ENCODE peak calls at places on chromosome 21, in nine cellular contexts. L, A, H, U, Z, P, B, J and T are unnamed samples.

GRCh38 chr21:39125752-39126485 is 57.3 kb downstream of the PSMG1 start:
- DNase-seq in L (no peak), A (peak), H (no peak), U (peak), Z (no peak), P (peak), B (peak), J (peak), T (peak)

GRCh38 chr21:37896788-37897187 is 19.5 kb downstream of the KCNJ6 start:
- DNase-seq in L (no peak), A (no peak), H (no peak), U (no peak), Z (no peak), P (no peak), B (no peak), J (no peak), T (no peak)

GRCh38 chr21:46161800-46162592 is 6.6 kb upstream of the FTCD start:
- DNase-seq in L (peak), A (no peak), H (no peak), U (peak), Z (no peak), P (no peak), B (no peak), J (no peak), T (no peak)

GRCh38 chr21:38487906-38488639 is 10.2 kb downstream of the ERG start:
- DNase-seq in L (no peak), A (no peak), H (no peak), U (peak), Z (no peak), P (no peak), B (no peak), J (no peak), T (no peak)

GRCh38 chr21:22019766-22020165 is 1021.6 kb downstream of the NCAM2 start:
- DNase-seq in L (no peak), A (no peak), H (no peak), U (no peak), Z (no peak), P (no peak), B (peak), J (no peak), T (no peak)

GRCh38 chr21:37767984-37768383 is 148.3 kb downstream of the KCNJ6 start:
- DNase-seq in L (no peak), A (no peak), H (no peak), U (no peak), Z (no peak), P (no peak), B (no peak), J (peak), T (no peak)

GRCh38 chr21:37855568-37856391 is 60.5 kb downstream of the KCNJ6 start:
- DNase-seq in L (no peak), A (no peak), H (no peak), U (no peak), Z (no peak), P (no peak), B (peak), J (no peak), T (no peak)

GRCh38 chr21:34942911-34943310 is 106.2 kb downstream of the RUNX1 start:
- DNase-seq in L (no peak), A (no peak), H (no peak), U (no peak), Z (no peak), P (no peak), B (no peak), J (no peak), T (no peak)

GRCh38 chr21:42737969-42738590 is 84.7 kb downstream of the PDE9A start:
- DNase-seq in L (peak), A (peak), H (peak), U (peak), Z (no peak), P (no peak), B (peak), J (no peak), T (peak)

GRCh38 chr21:38229260-38229877 is 27.4 kb upstream of the KCNJ15 start:
- DNase-seq in L (no peak), A (no peak), H (no peak), U (peak), Z (no peak), P (no peak), B (peak), J (peak), T (no peak)

GRCh38 chr21:21907271-21907670 is 909.1 kb downstream of the NCAM2 start:
- DNase-seq in L (no peak), A (no peak), H (no peak), U (no peak), Z (no peak), P (no peak), B (no peak), J (no peak), T (no peak)

GRCh38 chr21:22691643-22692042 is 1693.4 kb downstream of the NCAM2 start:
- DNase-seq in L (no peak), A (no peak), H (no peak), U (no peak), Z (no peak), P (no peak), B (no peak), J (no peak), T (no peak)

DNA sequence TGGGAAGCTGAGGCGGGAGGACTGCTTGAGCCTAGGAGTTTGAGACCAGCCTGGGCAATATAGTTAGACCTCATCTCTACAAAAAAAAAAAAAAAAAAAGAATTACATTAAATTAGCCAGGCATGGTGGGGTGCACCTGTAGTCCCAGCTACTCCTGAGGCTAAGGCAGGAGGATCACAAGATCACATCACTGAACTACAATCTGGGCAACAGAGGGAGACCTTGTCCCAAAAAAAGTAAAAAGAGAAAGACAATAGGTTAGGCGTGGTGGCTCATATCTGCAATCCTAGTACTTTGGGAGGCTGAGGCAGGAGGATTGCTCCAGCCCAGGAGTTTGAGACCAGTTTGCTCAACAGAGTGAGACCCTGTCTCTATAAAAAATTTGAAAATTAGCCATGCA is 130.3 kb downstream of the TIAM1 start:
- DNase-seq in L (no peak), A (no peak), H (no peak), U (no peak), Z (no peak), P (no peak), B (peak), J (no peak), T (no peak)
- TF ChIP-seq CTCF in L (no peak), A (no peak), H (no peak), U (no peak), Z (no peak), P (no peak), B (peak), J (peak), T (no peak)

GRCh38 chr21:41662161-41662560 is 104.7 kb downstream of the RIPK4 start:
- DNase-seq in L (no peak), A (no peak), H (no peak), U (no peak), Z (no peak), P (no peak), B (no peak), J (no peak), T (no peak)

GRCh38 chr21:41664881-41665765 is 101.7 kb downstream of the RIPK4 start:
- DNase-seq in L (no peak), A (no peak), H (no peak), U (no peak), Z (peak), P (no peak), B (peak), J (no peak), T (peak)

GRCh38 chr21:41665766-41666595 is 100.9 kb downstream of the RIPK4 start:
- DNase-seq in L (no peak), A (no peak), H (no peak), U (no peak), Z (no peak), P (no peak), B (no peak), J (no peak), T (peak)

GRCh38 chr21:41662761-41663160 is 104.1 kb downstream of the RIPK4 start:
- DNase-seq in L (no peak), A (no peak), H (no peak), U (no peak), Z (no peak), P (no peak), B (no peak), J (no peak), T (no peak)

GRCh38 chr21:41663805-41664788 is 102.8 kb downstream of the RIPK4 start:
- DNase-seq in L (no peak), A (no peak), H (no peak), U (peak), Z (no peak), P (no peak), B (peak), J (no peak), T (peak)
- TF ChIP-seq CTCF in L (no peak), A (no peak), H (no peak), U (no peak), Z (no peak), P (peak), B (no peak), J (no peak), T (peak)

GRCh38 chr21:33267250-33267649 is 1.1 kb downstream of the IL10RB start:
- DNase-seq in L (no peak), A (no peak), H (no peak), U (no peak), Z (no peak), P (no peak), B (no peak), J (no peak), T (no peak)

GRCh38 chr21:33266784-33267135 is 593 bp downstream of the IL10RB start:
- DNase-seq in L (no peak), A (peak), H (peak), U (peak), Z (no peak), P (no peak), B (no peak), J (no peak), T (no peak)

GRCh38 chr21:33270986-33271385 is 4.8 kb downstream of the IL10RB start:
- DNase-seq in L (no peak), A (no peak), H (no peak), U (no peak), Z (no peak), P (no peak), B (no peak), J (no peak), T (no peak)

GRCh38 chr21:33268392-33268735 is 2.2 kb downstream of the IL10RB start:
- DNase-seq in L (no peak), A (no peak), H (no peak), U (peak), Z (no peak), P (no peak), B (no peak), J (no peak), T (no peak)

DNA sequence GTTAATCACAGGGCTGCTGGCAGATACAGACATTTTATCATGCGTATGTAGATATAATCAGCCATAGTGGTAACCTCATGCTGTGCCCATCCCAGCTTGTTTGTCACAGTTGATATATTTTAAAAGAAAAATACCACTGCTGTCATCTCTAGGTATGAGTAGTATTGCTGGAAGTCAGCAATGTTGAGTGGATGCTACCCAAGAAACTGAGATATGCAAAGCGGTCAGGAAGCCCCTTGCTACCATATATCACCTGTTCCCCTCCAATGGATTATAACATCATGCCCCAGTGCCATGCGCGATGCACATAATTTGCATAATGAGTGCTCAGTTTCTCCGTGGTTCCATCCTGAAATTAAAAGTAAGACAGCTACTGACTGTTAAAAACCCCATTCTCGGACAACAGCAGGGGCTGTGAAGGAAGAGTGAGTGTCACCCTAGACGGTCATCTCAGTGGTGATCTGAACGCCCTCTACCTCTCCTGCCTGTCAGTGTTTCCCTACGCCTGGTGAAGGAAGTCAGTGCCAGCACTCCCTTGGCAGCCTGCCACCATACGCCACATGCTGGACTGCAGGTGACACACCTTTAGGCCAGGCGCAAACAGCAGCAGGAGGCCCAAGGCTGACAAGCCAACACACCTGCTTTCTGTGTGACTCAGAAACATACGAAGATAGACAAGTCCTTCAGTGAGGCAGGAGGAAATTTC is 2.7 kb downstream of the IL10RB start:
- DNase-seq in L (peak), A (peak), H (no peak), U (peak), Z (peak), P (no peak), B (no peak), J (peak), T (peak)
- TF ChIP-seq CTCF in L (no peak), A (no peak), H (no peak), U (no peak), Z (no peak), P (no peak), B (no peak), J (no peak), T (peak)

GRCh38 chr21:29024474-29025327 is at the start of gene USP16:
- DNase-seq in L (peak), A (peak), H (peak), U (peak), Z (peak), P (peak), B (peak), J (peak), T (peak)
- TF ChIP-seq CTCF in L (no peak), A (no peak), H (no peak), U (peak), Z (no peak), P (peak), B (no peak), J (no peak), T (no peak)